ENCODE peak calls at places on chromosome 19, in ten cellular contexts. One of them, this sample, is unnamed.

GRCh38 chr19:21462540-21462939 is 42.9 kb upstream of the ZNF429 start:
- DNase-seq in Peyer's patch: no peak
- DNase-seq in HFF-Myc: no peak
- DNase-seq in tibial artery: no peak
- DNase-seq in PC-9: no peak
- DNase-seq in heart left ventricle: no peak
- DNase-seq in AG04450: no peak
- DNase-seq in IMR-90: no peak
- DNase-seq in cardiac muscle cell: no peak
- DNase-seq in psoas muscle: no peak
- DNase-seq in this sample: no peak

GRCh38 chr19:54952591-54953344 is 5.4 kb upstream of the NLRP7 start:
- DNase-seq in HFF-Myc: no peak
- DNase-seq in AG04450: no peak
- DNase-seq in PC-9: peak
- DNase-seq in cardiac muscle cell: no peak
- DNase-seq in tibial artery: no peak
- DNase-seq in psoas muscle: no peak
- DNase-seq in Peyer's patch: no peak
- DNase-seq in IMR-90: no peak
- DNase-seq in heart left ventricle: no peak
- DNase-seq in this sample: no peak

GRCh38 chr19:52942371-52943133 is 19.3 kb upstream of the ZNF888 start:
- DNase-seq in cardiac muscle cell: peak
- DNase-seq in AG04450: peak
- DNase-seq in PC-9: peak
- DNase-seq in Peyer's patch: peak
- DNase-seq in psoas muscle: peak
- DNase-seq in tibial artery: peak
- DNase-seq in HFF-Myc: no peak
- DNase-seq in IMR-90: peak
- DNase-seq in heart left ventricle: peak
- DNase-seq in this sample: peak

GRCh38 chr19:3039641-3040077 is 10.6 kb upstream of the TLE2 start:
- DNase-seq in Peyer's patch: no peak
- DNase-seq in tibial artery: no peak
- DNase-seq in heart left ventricle: no peak
- DNase-seq in psoas muscle: peak
- DNase-seq in HFF-Myc: no peak
- DNase-seq in AG04450: no peak
- DNase-seq in PC-9: no peak
- DNase-seq in cardiac muscle cell: no peak
- DNase-seq in IMR-90: no peak
- DNase-seq in this sample: no peak

GRCh38 chr19:18416778-18417249 is 2.4 kb upstream of the SSBP4 start:
- DNase-seq in tibial artery: peak
- DNase-seq in cardiac muscle cell: peak
- DNase-seq in AG04450: no peak
- DNase-seq in IMR-90: peak
- DNase-seq in heart left ventricle: peak
- DNase-seq in Peyer's patch: no peak
- DNase-seq in PC-9: peak
- DNase-seq in HFF-Myc: peak
- DNase-seq in psoas muscle: peak
- DNase-seq in this sample: peak

GRCh38 chr19:18408053-18408476 is 10.6 kb upstream of the LRRC25 start:
- DNase-seq in tibial artery: no peak
- DNase-seq in HFF-Myc: no peak
- DNase-seq in heart left ventricle: peak
- DNase-seq in IMR-90: no peak
- DNase-seq in Peyer's patch: peak
- DNase-seq in cardiac muscle cell: no peak
- DNase-seq in PC-9: no peak
- DNase-seq in AG04450: no peak
- DNase-seq in psoas muscle: peak
- DNase-seq in this sample: no peak

GRCh38 chr19:52270266-52270885 is 989 bp downstream of the ZNF766 start:
- DNase-seq in psoas muscle: no peak
- DNase-seq in IMR-90: peak
- DNase-seq in tibial artery: no peak
- DNase-seq in cardiac muscle cell: no peak
- DNase-seq in heart left ventricle: peak
- DNase-seq in Peyer's patch: no peak
- DNase-seq in PC-9: no peak
- DNase-seq in AG04450: no peak
- DNase-seq in HFF-Myc: no peak
- DNase-seq in this sample: peak

GRCh38 chr19:38685666-38686529 is 38.4 kb downstream of the ACTN4 start:
- DNase-seq in IMR-90: peak
- DNase-seq in psoas muscle: no peak
- DNase-seq in AG04450: no peak
- DNase-seq in tibial artery: no peak
- DNase-seq in PC-9: peak
- DNase-seq in heart left ventricle: no peak
- DNase-seq in HFF-Myc: no peak
- DNase-seq in Peyer's patch: no peak
- DNase-seq in cardiac muscle cell: peak
- DNase-seq in this sample: peak

DNA sequence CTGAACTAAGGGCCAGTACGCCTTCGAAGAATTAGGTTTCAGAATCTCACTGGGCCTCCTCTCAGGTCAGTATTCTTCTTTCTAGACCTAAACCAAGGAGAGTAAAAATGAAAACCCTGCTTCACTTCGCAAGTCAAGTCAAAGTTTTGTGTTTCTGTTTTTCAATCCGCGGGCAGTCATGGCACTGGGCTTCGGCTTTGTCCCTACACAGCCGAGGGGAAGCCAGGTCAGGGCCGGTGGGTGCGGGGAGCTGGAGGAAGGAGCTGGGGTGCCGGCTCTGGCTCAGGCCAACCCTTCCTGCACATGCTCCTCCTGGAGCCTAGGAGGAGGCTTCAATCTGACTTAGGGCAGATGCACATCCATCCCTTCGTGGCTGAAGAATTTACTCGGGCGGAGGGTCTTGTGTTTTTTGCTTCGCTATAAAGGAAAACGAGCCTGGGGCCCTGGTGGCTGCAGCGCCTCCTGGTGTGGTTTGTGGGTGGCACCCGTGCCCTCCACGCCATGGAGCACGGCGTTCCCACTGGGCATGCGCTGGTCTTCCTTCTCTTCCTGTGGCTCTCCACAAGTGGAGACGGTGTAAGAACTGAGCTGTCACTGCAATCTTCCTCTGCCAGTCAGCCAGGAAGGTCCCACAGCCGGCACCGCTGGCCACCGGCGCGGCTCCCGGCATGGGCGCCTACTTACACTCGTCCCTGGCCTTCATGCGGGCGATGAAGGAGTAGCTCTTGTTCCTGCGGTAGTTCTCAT is 22.5 kb downstream of the C19orf44 start:
- DNase-seq in PC-9: no peak
- DNase-seq in HFF-Myc: no peak
- DNase-seq in psoas muscle: no peak
- DNase-seq in Peyer's patch: no peak
- DNase-seq in heart left ventricle: no peak
- DNase-seq in tibial artery: no peak
- DNase-seq in cardiac muscle cell: no peak
- DNase-seq in AG04450: no peak
- DNase-seq in IMR-90: no peak
- DNase-seq in this sample: no peak
- TF ChIP-seq CTCF in PC-9: no peak
- TF ChIP-seq CTCF in HFF-Myc: peak
- TF ChIP-seq CTCF in psoas muscle: no peak
- TF ChIP-seq CTCF in Peyer's patch: no peak
- TF ChIP-seq CTCF in heart left ventricle: no peak
- TF ChIP-seq CTCF in tibial artery: no peak
- TF ChIP-seq CTCF in cardiac muscle cell: peak
- TF ChIP-seq CTCF in AG04450: no peak
- TF ChIP-seq CTCF in IMR-90: peak
- TF ChIP-seq CTCF in this sample: no peak

DNA sequence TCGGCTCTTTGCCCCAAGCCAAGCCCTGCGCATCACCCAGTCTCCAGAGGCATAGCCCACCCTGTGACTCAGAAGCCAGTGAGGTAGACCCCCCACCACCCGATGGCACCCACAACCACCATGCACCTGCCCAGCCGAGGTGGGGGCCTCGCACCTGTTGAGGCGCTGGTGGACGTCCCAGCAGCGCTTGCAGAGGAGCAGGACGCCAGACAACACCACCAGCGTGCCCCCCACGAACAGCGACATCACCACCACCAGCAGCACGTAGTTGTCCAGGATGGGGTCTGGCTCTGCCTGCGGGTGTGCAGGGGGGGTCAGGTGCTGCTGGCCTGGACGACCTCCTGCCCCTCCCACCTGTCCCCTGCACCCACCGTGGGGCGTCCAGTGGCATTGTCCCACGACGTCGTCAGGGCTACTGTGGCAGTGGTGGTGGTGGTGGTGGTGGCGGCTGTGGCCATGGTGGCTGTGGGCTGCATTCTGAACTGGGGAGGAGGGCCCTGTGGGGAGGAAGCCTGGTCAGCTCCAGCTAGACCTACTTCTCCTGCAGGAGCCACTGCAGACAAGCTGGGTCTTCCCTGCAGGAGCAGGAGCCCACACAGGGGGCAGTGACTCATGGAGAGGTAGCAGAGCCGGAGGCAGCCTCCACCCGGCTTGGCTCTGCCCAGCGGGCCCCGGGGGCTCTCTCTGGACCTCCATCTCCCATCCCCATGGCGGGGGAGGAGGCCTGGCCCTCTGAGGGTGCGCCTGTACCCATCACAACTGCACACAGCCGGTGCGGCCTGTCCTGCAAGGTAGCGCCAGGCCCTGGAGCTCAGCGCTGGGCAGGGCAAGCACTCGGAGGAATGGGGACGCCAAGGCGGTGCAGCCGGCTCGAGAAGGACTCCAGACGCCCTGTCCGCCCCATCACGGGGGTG is 1.9 kb downstream of the CBARP start:
- DNase-seq in heart left ventricle: no peak
- DNase-seq in Peyer's patch: no peak
- DNase-seq in HFF-Myc: no peak
- DNase-seq in PC-9: no peak
- DNase-seq in IMR-90: peak
- DNase-seq in cardiac muscle cell: no peak
- DNase-seq in tibial artery: no peak
- DNase-seq in psoas muscle: no peak
- DNase-seq in AG04450: no peak
- DNase-seq in this sample: no peak
- H3K4me3 ChIP-seq in heart left ventricle: no peak
- H3K4me3 ChIP-seq in Peyer's patch: no peak
- H3K4me3 ChIP-seq in HFF-Myc: peak
- H3K4me3 ChIP-seq in PC-9: no peak
- H3K4me3 ChIP-seq in IMR-90: peak
- H3K4me3 ChIP-seq in cardiac muscle cell: no peak
- H3K4me3 ChIP-seq in tibial artery: no peak
- H3K4me3 ChIP-seq in psoas muscle: no peak
- H3K4me3 ChIP-seq in AG04450: peak
- H3K4me3 ChIP-seq in this sample: peak

DNA sequence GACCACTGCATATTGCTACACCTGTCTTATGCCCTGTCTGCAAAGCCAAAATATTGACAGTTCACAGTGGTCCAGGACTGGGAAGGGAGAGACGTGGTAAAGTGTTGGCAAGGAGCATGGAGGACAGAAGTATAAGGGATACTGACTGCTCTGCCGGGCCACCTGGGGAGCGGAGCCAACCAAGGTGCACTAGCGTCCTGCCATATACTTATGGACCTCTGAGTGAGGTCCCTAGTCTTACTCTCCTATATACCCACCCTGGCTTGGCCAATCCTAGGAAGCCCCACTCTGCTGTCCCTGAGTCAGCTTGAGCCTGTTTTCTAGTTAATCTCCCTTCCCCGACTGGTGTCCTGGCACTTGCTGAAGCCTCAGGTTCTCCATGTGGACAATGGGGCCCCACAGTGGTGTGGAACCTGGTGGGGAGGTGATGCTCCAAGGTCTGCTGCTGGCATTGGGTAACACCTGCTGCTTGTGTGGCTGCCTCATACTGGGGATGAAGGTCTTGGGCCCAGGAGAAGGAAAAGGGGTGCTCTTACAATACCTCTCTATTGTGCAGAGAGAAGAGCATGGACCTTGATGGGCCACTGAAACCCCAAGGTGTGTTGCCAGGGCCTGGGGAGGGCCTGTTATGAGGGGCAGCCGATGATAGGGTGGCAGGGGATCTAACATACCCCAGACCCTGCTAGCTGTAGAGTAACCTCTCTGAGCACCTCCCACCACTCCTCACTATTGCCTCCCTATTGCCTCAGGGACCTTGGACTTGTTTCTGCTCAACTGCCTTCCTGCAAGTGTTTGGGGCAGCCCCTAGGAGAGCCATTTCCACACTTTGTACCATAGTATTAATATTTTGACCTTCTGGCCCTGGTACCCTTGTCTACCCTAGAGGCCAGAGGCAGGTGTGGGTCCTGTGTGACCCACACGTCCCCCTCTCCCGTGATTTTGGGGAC is 6.7 kb upstream of the TRIM28 start:
- DNase-seq in AG04450: no peak
- DNase-seq in cardiac muscle cell: no peak
- DNase-seq in HFF-Myc: no peak
- DNase-seq in IMR-90: no peak
- DNase-seq in heart left ventricle: no peak
- DNase-seq in Peyer's patch: no peak
- DNase-seq in tibial artery: no peak
- DNase-seq in psoas muscle: no peak
- DNase-seq in PC-9: no peak
- DNase-seq in this sample: no peak
- TF ChIP-seq CTCF in AG04450: no peak
- TF ChIP-seq CTCF in cardiac muscle cell: no peak
- TF ChIP-seq CTCF in HFF-Myc: no peak
- TF ChIP-seq CTCF in IMR-90: no peak
- TF ChIP-seq CTCF in heart left ventricle: no peak
- TF ChIP-seq CTCF in Peyer's patch: no peak
- TF ChIP-seq CTCF in tibial artery: no peak
- TF ChIP-seq CTCF in psoas muscle: no peak
- TF ChIP-seq CTCF in PC-9: no peak
- TF ChIP-seq CTCF in this sample: no peak

GRCh38 chr19:48836089-48837017 is at the start of gene HSD17B14:
- DNase-seq in heart left ventricle: no peak
- DNase-seq in PC-9: peak
- DNase-seq in tibial artery: peak
- DNase-seq in Peyer's patch: no peak
- DNase-seq in cardiac muscle cell: peak
- DNase-seq in HFF-Myc: no peak
- DNase-seq in AG04450: no peak
- DNase-seq in psoas muscle: no peak
- DNase-seq in IMR-90: no peak
- DNase-seq in this sample: peak

GRCh38 chr19:48833977-48834376 is 2.3 kb downstream of the HSD17B14 start:
- DNase-seq in IMR-90: no peak
- DNase-seq in cardiac muscle cell: no peak
- DNase-seq in AG04450: no peak
- DNase-seq in Peyer's patch: no peak
- DNase-seq in tibial artery: no peak
- DNase-seq in HFF-Myc: no peak
- DNase-seq in heart left ventricle: no peak
- DNase-seq in psoas muscle: no peak
- DNase-seq in PC-9: no peak
- DNase-seq in this sample: no peak

GRCh38 chr19:48837586-48838191 is 1.4 kb upstream of the HSD17B14 start:
- DNase-seq in PC-9: no peak
- DNase-seq in AG04450: no peak
- DNase-seq in cardiac muscle cell: no peak
- DNase-seq in tibial artery: no peak
- DNase-seq in heart left ventricle: no peak
- DNase-seq in psoas muscle: no peak
- DNase-seq in IMR-90: no peak
- DNase-seq in HFF-Myc: no peak
- DNase-seq in Peyer's patch: no peak
- DNase-seq in this sample: no peak

GRCh38 chr19:48835734-48836088 is 580 bp downstream of the HSD17B14 start:
- DNase-seq in cardiac muscle cell: peak
- DNase-seq in PC-9: peak
- DNase-seq in tibial artery: peak
- DNase-seq in HFF-Myc: peak
- DNase-seq in heart left ventricle: peak
- DNase-seq in AG04450: no peak
- DNase-seq in psoas muscle: peak
- DNase-seq in IMR-90: peak
- DNase-seq in Peyer's patch: peak
- DNase-seq in this sample: peak

DNA sequence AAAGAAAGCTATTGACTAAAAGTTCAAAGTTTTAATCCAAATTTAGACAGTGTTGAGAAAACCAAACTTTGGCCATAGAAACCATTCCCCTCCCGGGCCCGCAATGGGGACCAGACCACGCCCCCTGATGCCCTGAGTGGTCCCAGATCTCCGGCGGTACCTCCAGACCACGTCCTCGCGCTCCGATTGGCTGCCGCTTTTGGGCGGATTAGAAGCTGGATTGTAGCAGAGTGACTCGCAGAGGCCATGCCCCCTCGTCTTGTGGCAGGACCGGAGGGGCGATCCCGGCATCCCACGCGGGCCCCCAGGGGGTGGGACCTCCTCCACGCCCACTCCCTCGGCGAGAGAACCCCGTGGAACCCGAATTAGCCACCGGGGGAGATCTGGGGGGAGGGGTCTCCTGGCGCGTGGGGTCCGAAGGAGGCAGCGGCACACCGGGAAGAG is 812 bp upstream of the HSD17B14 start:
- DNase-seq in HFF-Myc: peak
- DNase-seq in AG04450: no peak
- DNase-seq in tibial artery: peak
- DNase-seq in PC-9: peak
- DNase-seq in heart left ventricle: peak
- DNase-seq in IMR-90: peak
- DNase-seq in Peyer's patch: peak
- DNase-seq in cardiac muscle cell: peak
- DNase-seq in psoas muscle: peak
- DNase-seq in this sample: peak
- H3K4me3 ChIP-seq in HFF-Myc: peak
- H3K4me3 ChIP-seq in AG04450: peak
- H3K4me3 ChIP-seq in tibial artery: peak
- H3K4me3 ChIP-seq in PC-9: peak
- H3K4me3 ChIP-seq in heart left ventricle: peak
- H3K4me3 ChIP-seq in IMR-90: peak
- H3K4me3 ChIP-seq in Peyer's patch: peak
- H3K4me3 ChIP-seq in cardiac muscle cell: peak
- H3K4me3 ChIP-seq in psoas muscle: peak
- H3K4me3 ChIP-seq in this sample: peak